ENCODE peak calls at places on chromosomes 6 and 20, in seven cellular contexts. T is OCI-LY7, B is neuronal stem cell, W is HFF-Myc, A is bronchial epithelial cell, N is foreskin fibroblast, H is psoas muscle. O is an unnamed sample.

GRCh38 chr20:50762435-50763201 is 31.2 kb downstream of the PARD6B start:
- DNase-seq in T (no peak), B (no peak), W (no peak), A (peak), N (peak), H (peak), O (no peak)

GRCh38 chr6:163490826-163491577 is 76.5 kb downstream of the QKI start:
- DNase-seq in T (no peak), B (no peak), W (no peak), A (peak), N (no peak), H (peak), O (no peak)

GRCh38 chr6:128600397-128600951 is 80.1 kb upstream of the PTPRK start:
- DNase-seq in T (no peak), B (peak), W (peak), A (peak), N (peak), H (no peak), O (peak)

GRCh38 chr20:62309947-62310756 is 7.4 kb downstream of the ADRM1 start:
- DNase-seq in T (no peak), B (no peak), W (no peak), A (no peak), N (no peak), H (no peak), O (no peak)

GRCh38 chr6:72522735-72523141 is 99.1 kb upstream of the KCNQ5 start:
- DNase-seq in T (peak), B (no peak), W (peak), A (peak), N (no peak), H (no peak), O (no peak)

GRCh38 chr20:64095927-64096326 is 11.4 kb downstream of the NPBWR2 start:
- DNase-seq in T (no peak), B (no peak), W (no peak), A (no peak), N (no peak), H (no peak), O (no peak)

GRCh38 chr20:63537525-63538203 is 488 bp upstream of the PTK6 start:
- DNase-seq in T (peak), B (peak), W (peak), A (peak), N (peak), H (peak), O (peak)

GRCh38 chr20:49475292-49475691 is 7.2 kb downstream of the KCNB1 start:
- DNase-seq in T (no peak), B (no peak), W (no peak), A (no peak), N (no peak), H (no peak), O (no peak)

GRCh38 chr20:44204156-44204831 is 6.3 kb downstream of the OSER1 start:
- DNase-seq in T (no peak), B (no peak), W (peak), A (peak), N (peak), H (no peak), O (peak)

GRCh38 chr6:111600588-111601440 is 4.9 kb downstream of the TRAF3IP2 start:
- DNase-seq in T (no peak), B (no peak), W (no peak), A (no peak), N (no peak), H (no peak), O (no peak)

GRCh38 chr6:36039113-36039512 is 11.5 kb downstream of the MAPK14 start:
- DNase-seq in T (no peak), B (no peak), W (no peak), A (peak), N (no peak), H (no peak), O (no peak)

GRCh38 chr6:15331143-15331542 is 85.3 kb downstream of the JARID2 start:
- DNase-seq in T (no peak), B (no peak), W (no peak), A (peak), N (peak), H (no peak), O (no peak)

GRCh38 chr6:142857609-142858195 is 87.3 kb downstream of the HIVEP2 start:
- DNase-seq in T (peak), B (no peak), W (no peak), A (no peak), N (no peak), H (no peak), O (no peak)

GRCh38 chr6:140985679-140986275 is 1146.9 kb upstream of the GJE1 start:
- DNase-seq in T (no peak), B (no peak), W (no peak), A (no peak), N (no peak), H (no peak), O (no peak)

GRCh38 chr6:36120539-36120938 is 9.8 kb upstream of the MAPK13 start:
- DNase-seq in T (peak), B (no peak), W (no peak), A (no peak), N (no peak), H (no peak), O (no peak)

GRCh38 chr20:14727485-14728170 is 390.2 kb upstream of the FLRT3 start:
- DNase-seq in T (no peak), B (no peak), W (no peak), A (no peak), N (no peak), H (no peak), O (no peak)

GRCh38 chr6:34791164-34791841 is 580 bp upstream of the BLTP3A start:
- DNase-seq in T (peak), B (peak), W (no peak), A (no peak), N (peak), H (peak), O (no peak)

GRCh38 chr6:130981409-130981808 is 81.6 kb downstream of the EPB41L2 start:
- DNase-seq in T (no peak), B (no peak), W (peak), A (no peak), N (peak), H (no peak), O (peak)

GRCh38 chr6:52640170-52640569 is 30.7 kb upstream of the TMEM14A start:
- DNase-seq in T (no peak), B (no peak), W (no peak), A (peak), N (no peak), H (no peak), O (peak)

GRCh38 chr6:157989541-157990289 is 8.1 kb downstream of the SYNJ2 start:
- DNase-seq in T (no peak), B (no peak), W (no peak), A (peak), N (no peak), H (peak), O (no peak)

GRCh38 chr20:13494019-13494418 is 144.7 kb downstream of the TASP1 start:
- DNase-seq in T (no peak), B (no peak), W (no peak), A (peak), N (no peak), H (no peak), O (no peak)

GRCh38 chr6:81752969-81753708 is 658 bp upstream of the TENT5A start:
- DNase-seq in T (no peak), B (peak), W (no peak), A (peak), N (peak), H (peak), O (peak)

GRCh38 chr20:38167851-38168760 is 3.0 kb upstream of the TGM2 start:
- DNase-seq in T (no peak), B (no peak), W (peak), A (peak), N (peak), H (peak), O (peak)

GRCh38 chr20:50242863-50243609 is 52.4 kb downstream of the CEBPB start:
- DNase-seq in T (no peak), B (no peak), W (no peak), A (peak), N (no peak), H (peak), O (no peak)

GRCh38 chr20:35292504-35293285 is 470 bp upstream of the FAM83C start:
- DNase-seq in T (no peak), B (no peak), W (no peak), A (no peak), N (no peak), H (peak), O (no peak)

GRCh38 chr20:19430641-19431307 is 218.3 kb downstream of the SLC24A3 start:
- DNase-seq in T (no peak), B (no peak), W (no peak), A (no peak), N (no peak), H (no peak), O (no peak)

GRCh38 chr20:25867776-25868649 is 171.4 kb upstream of the ZNF337 start:
- DNase-seq in T (no peak), B (no peak), W (no peak), A (peak), N (peak), H (peak), O (no peak)

GRCh38 chr6:14754636-14755513 is 491.0 kb upstream of the JARID2 start:
- DNase-seq in T (no peak), B (no peak), W (no peak), A (no peak), N (no peak), H (no peak), O (no peak)

GRCh38 chr20:41643504-41643938 is 25.3 kb upstream of the CHD6 start:
- DNase-seq in T (no peak), B (no peak), W (no peak), A (peak), N (no peak), H (no peak), O (peak)

GRCh38 chr6:143125896-143126573 is 65.3 kb downstream of the AIG1 start:
- DNase-seq in T (no peak), B (no peak), W (no peak), A (no peak), N (no peak), H (no peak), O (no peak)

DNA sequence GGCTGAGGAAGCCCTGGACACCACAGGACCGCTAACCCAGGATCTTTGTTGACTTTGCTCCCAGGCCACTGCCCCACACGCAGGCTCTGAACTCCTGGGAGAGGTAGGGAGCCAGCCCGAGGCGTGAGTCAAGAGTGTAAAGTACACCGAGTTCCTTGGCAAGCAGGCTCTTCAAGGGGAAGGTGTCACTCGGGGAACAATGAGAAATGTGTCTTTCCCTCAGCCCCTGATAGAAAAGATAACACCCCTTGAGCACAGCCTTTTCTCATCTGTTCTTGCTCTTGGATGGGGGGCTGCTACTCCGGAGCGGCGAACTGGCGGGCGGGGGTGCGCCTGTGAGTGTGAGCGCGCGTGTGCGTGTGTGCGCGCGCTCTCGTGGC is 460 bp upstream of the EDN3 start:
- DNase-seq in T (no peak), B (no peak), W (no peak), A (no peak), N (no peak), H (peak), O (no peak)
- H3K4me3 ChIP-seq in T (no peak), B (no peak), W (no peak), A (no peak), N (no peak), H (no peak), O (no peak)

DNA sequence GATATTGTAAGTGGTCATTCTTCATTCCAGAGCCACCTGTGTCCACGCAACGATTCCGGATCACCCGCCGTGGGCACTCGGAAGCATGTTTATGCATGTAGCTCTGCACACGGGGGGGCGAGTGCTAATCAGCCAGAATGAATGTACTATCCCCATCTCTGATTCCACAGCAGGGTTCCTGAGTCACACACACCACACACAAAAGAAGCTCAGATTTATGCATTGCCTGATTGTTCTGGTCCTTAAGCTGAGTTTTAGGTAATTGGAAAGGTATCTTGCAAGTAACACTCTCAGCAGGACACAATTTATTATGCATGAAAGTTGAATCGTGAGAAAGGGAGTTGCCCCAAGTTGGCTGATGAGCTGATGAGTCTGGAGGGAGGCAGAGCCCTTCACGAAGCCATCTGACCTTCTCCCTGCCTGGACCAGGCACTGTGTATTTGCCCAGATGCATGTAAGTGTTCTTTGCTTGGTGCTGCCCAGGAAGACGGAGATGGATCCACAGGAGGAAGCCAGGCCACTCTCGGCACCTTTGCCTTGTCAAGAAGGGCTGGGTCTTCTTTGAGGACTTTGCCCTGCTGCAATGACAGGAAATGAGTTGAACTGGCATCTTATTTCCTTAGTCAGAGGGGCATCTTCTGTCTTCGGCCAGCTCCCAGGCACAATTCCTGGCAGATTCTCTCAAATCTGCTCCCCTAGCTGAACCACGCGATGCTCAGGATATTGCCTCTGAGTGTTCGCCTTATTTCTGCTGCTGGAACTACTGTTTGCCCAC is 141.1 kb downstream of the SYNDIG1 start:
- DNase-seq in T (no peak), B (no peak), W (no peak), A (peak), N (no peak), H (no peak), O (no peak)
- H3K4me3 ChIP-seq in T (no peak), B (no peak), W (no peak), A (no peak), N (no peak), H (no peak), O (no peak)

DNA sequence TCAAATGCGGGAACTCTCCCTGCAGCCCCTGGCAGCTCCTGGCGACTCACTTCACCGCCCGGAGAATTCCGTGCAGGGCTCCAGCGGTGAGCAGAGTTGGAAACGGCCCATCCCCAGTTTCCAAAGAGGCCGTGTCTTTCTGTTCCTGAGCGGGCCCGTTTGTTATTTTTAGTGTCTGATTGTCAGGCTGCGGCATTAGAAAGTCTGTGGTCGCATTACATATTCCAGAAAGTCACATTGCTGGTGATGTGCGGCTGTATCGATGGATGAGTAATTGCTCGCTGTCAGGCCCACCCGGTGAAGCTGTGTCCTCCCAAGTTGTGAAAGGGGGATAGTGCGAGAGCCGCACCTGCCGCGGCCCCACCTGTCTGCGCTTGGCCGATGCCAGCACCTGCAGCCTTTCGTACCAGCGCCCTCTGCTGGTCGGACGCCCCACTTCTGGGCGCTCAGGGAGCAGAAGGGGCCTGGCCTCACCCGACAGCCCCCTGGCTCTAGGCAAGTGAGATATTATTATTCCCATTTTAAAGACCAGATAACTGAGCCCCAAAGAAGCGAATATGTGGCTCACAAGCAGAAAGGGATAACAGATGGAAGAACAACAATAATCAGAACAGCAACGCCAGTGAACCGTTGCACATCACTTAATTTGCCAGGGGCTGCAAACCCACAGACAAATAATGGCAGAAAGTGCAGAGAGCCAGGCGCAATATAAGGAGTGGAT is 244.9 kb downstream of the TSHZ2 start:
- DNase-seq in T (peak), B (peak), W (peak), A (peak), N (no peak), H (peak), O (no peak)
- H3K4me3 ChIP-seq in T (no peak), B (no peak), W (no peak), A (no peak), N (no peak), H (peak), O (no peak)

DNA sequence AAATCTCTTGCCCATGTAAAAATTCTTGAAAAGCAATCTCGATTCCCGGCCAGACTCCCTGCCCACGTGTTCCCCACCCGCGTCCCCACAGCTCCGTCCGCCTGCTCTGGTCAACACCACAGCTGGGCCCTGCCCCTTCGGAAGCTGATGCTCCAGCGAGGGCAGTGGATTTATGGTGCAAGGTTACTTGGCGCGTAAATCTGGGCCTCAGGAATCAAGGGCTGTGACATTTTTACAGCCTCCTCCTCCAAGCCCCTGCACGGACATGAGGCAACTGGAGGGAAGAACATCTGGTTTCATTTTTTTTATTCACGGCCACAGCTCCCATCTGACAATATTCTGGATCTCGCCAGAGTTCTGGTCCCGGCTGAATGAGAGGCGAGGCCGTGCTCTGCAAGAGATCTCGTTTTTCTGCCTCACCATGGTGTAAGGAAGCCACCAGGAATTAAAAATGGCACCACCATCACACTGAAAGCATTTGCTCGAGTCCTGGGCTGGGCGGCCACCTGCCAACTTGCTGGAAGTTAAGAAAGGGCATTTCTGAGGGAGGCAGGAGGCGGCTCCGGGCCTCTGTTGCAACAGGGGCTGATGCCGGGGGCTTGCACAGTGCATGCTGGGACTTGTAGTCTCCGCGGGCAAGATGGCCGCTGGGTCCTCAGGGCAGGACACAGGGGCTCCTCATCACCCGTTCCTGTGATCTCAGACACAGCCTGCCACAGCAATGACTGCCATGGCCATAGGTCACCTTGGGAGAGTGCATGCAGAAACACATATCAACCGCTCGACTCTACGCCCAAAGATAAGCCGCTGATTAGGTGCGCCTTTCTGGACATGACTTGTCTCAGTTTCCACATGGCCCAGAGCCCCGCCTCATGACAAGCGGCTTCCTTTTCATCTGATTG is 148.5 kb downstream of the LY86 start:
- DNase-seq in T (no peak), B (no peak), W (peak), A (no peak), N (peak), H (peak), O (no peak)
- H3K4me3 ChIP-seq in T (no peak), B (no peak), W (peak), A (no peak), N (peak), H (peak), O (peak)

GRCh38 chr6:33073431-33073871 is at the start of gene HLA-DPA1:
- DNase-seq in T (peak), B (no peak), W (no peak), A (peak), N (no peak), H (no peak), O (no peak)
- H3K4me3 ChIP-seq in T (peak), B (no peak), W (no peak), A (no peak), N (no peak), H (peak), O (no peak)

GRCh38 chr6:30463651-30464618 is 25.4 kb upstream of the HLA-E start:
- DNase-seq in T (no peak), B (no peak), W (no peak), A (no peak), N (peak), H (peak), O (no peak)
- H3K4me3 ChIP-seq in T (no peak), B (no peak), W (no peak), A (no peak), N (no peak), H (peak), O (no peak)

GRCh38 chr6:70241991-70242420 is 60.9 kb downstream of the COL9A1 start:
- DNase-seq in T (no peak), B (no peak), W (no peak), A (no peak), N (no peak), H (no peak), O (no peak)

GRCh38 chr6:70246118-70246517 is 56.8 kb downstream of the COL9A1 start:
- DNase-seq in T (no peak), B (no peak), W (no peak), A (no peak), N (no peak), H (no peak), O (no peak)

GRCh38 chr6:70236304-70236703 is 66.6 kb downstream of the COL9A1 start:
- DNase-seq in T (no peak), B (no peak), W (no peak), A (no peak), N (no peak), H (no peak), O (no peak)

DNA sequence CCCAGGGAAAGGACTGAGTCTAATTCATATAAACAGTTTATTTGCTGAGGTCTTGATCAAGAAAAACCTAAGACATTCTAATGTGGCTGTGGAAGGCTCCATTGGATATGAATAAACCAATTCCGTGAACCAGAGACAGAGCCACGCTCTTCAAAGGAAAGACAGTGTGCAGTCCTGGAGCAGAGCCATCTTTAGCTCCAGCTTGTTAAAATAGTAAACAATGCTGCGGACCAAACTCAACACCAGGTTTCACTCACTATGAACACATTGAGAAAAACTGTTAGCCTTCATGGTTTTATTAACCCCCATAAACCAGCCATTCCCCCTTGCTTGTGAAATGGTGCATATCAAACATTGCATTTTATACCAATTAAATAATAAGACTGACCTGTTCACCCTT is 61.9 kb downstream of the COL9A1 start:
- DNase-seq in T (no peak), B (no peak), W (no peak), A (no peak), N (no peak), H (no peak), O (no peak)
- H3K4me3 ChIP-seq in T (no peak), B (no peak), W (no peak), A (no peak), N (no peak), H (no peak), O (no peak)

GRCh38 chr6:89986650-89987074 is 92.4 kb downstream of the GJA10 start:
- DNase-seq in T (no peak), B (no peak), W (no peak), A (peak), N (peak), H (no peak), O (peak)
- H3K4me3 ChIP-seq in T (no peak), B (no peak), W (no peak), A (no peak), N (no peak), H (no peak), O (no peak)

O was measured in skeletal muscle cell.